ENCODE peak calls at places on chromosomes 13 and 19, in nine cellular contexts. T is breast epithelium; Z is ascending aorta; A is Panc1; M is GM23248; N is GM23338; L is effector memory CD4-positive, alpha-beta T cell; E is body of pancreas; X is H9. H is an unnamed sample. For H3K4me1, the result is how much of the 10 kb centered on the place peaks cover.

GRCh38 chr13:31764556-31764955 is 25.2 kb downstream of the RXFP2 start:
- DNase-seq in M (peak), L (no peak), N (no peak), Z (no peak), X (no peak), A (no peak), T (no peak), E (no peak), H (no peak)

GRCh38 chr19:33446156-33446917 is 72.8 kb downstream of the CEBPG start:
- DNase-seq in Z (no peak), M (peak), T (peak), L (no peak), A (no peak), N (no peak), X (no peak), E (no peak), H (no peak)

GRCh38 chr13:85230754-85231153 is 568.5 kb downstream of the SLITRK6 start:
- DNase-seq in E (no peak), X (no peak), A (no peak), T (no peak), N (no peak), Z (no peak), L (no peak), M (no peak), H (no peak)

GRCh38 chr19:33064778-33065550 is at the start of gene RHPN2:
- DNase-seq in E (peak), Z (no peak), M (peak), N (peak), X (peak), T (peak), L (no peak), A (no peak), H (no peak)

GRCh38 chr19:48913114-48913513 is 13.0 kb downstream of the NUCB1 start:
- DNase-seq in X (no peak), E (no peak), A (no peak), L (peak), T (no peak), N (peak), Z (no peak), M (peak), H (no peak)

GRCh38 chr13:79171131-79172061 is 234.7 kb downstream of the RBM26 start:
- DNase-seq in T (no peak), A (no peak), E (no peak), L (no peak), Z (no peak), N (peak), M (no peak), X (peak), H (no peak)

GRCh38 chr13:25930655-25931054 is 121.2 kb downstream of the SHISA2 start:
- DNase-seq in A (no peak), E (no peak), L (no peak), T (no peak), X (no peak), N (no peak), Z (no peak), M (no peak), H (no peak)

GRCh38 chr13:113138792-113139551 is 16.4 kb downstream of the F10 start:
- DNase-seq in E (peak), A (no peak), N (no peak), X (peak), Z (peak), M (no peak), T (peak), L (no peak), H (no peak)

GRCh38 chr19:21850636-21851255 is 14.8 kb upstream of the ZNF43 start:
- DNase-seq in T (no peak), E (no peak), M (no peak), Z (no peak), N (no peak), L (no peak), A (no peak), X (no peak), H (no peak)

GRCh38 chr19:42468273-42468796 is 25.6 kb upstream of the CXCL17 start:
- DNase-seq in X (no peak), Z (no peak), M (peak), N (no peak), A (no peak), T (no peak), E (no peak), L (no peak), H (no peak)

GRCh38 chr13:79645569-79645968 is 164.6 kb downstream of the NDFIP2 start:
- DNase-seq in X (no peak), E (no peak), Z (no peak), L (no peak), T (no peak), N (no peak), M (no peak), A (no peak), H (no peak)

GRCh38 chr13:32624441-32624840 is 38.2 kb downstream of the PDS5B start:
- DNase-seq in Z (no peak), E (no peak), N (no peak), T (no peak), M (peak), A (no peak), X (no peak), L (no peak), H (no peak)

GRCh38 chr13:51861728-51862300 is at the start of gene CCDC70:
- DNase-seq in A (no peak), L (no peak), T (no peak), E (no peak), M (peak), Z (no peak), N (no peak), X (no peak), H (no peak)

GRCh38 chr13:62092536-62092935 is 676.9 kb upstream of the PCDH20 start:
- DNase-seq in M (no peak), X (no peak), L (no peak), T (no peak), E (no peak), N (no peak), A (no peak), Z (no peak), H (no peak)

GRCh38 chr19:47241919-47242644 is 11.1 kb upstream of the BBC3 start:
- DNase-seq in N (no peak), L (no peak), X (no peak), E (no peak), A (no peak), Z (no peak), M (no peak), T (no peak), H (no peak)

GRCh38 chr19:7874080-7874856 is at the start of gene PRR36:
- DNase-seq in Z (no peak), N (peak), T (peak), L (no peak), E (peak), A (no peak), M (no peak), X (peak), H (no peak)

GRCh38 chr19:50739132-50739746 is 16.1 kb downstream of the CLEC11A start:
- DNase-seq in E (no peak), L (no peak), M (no peak), N (no peak), Z (no peak), T (no peak), X (no peak), A (no peak), H (no peak)

DNA sequence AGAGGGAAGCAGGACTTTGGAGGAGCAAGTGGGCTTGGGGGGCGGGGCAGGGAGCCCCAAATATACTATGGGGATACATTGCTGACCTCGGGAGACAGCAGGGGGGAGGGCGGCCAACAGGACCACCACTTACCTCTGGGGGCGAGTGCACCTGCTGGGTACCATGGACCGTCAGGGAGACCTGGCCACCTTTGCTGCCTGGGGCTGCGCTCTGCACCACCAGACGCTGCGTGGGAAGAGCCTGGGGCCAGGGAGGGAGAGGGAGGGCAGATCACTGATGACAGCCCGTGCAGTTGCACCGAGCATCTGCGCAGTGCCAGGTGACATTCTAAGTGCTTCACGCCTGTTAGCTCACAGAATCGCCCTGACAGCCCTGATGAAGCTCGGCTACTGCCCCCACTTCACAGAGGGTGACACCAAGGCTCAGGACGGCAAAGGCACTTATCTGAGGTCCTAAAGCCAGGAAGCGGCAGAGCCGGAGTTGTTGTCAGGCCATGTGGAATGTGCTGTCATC is 24.1 kb downstream of the RFX1 start:
- DNase-seq in M (no peak), Z (no peak), A (no peak), L (no peak), T (no peak), E (peak), N (no peak), X (no peak), H (no peak)
- H3K4me1 ChIP-seq in M (under half), Z (under half), A (under half), L (half or more), T (under half), E (under half), N (under half), X (under half), H (under half)

DNA sequence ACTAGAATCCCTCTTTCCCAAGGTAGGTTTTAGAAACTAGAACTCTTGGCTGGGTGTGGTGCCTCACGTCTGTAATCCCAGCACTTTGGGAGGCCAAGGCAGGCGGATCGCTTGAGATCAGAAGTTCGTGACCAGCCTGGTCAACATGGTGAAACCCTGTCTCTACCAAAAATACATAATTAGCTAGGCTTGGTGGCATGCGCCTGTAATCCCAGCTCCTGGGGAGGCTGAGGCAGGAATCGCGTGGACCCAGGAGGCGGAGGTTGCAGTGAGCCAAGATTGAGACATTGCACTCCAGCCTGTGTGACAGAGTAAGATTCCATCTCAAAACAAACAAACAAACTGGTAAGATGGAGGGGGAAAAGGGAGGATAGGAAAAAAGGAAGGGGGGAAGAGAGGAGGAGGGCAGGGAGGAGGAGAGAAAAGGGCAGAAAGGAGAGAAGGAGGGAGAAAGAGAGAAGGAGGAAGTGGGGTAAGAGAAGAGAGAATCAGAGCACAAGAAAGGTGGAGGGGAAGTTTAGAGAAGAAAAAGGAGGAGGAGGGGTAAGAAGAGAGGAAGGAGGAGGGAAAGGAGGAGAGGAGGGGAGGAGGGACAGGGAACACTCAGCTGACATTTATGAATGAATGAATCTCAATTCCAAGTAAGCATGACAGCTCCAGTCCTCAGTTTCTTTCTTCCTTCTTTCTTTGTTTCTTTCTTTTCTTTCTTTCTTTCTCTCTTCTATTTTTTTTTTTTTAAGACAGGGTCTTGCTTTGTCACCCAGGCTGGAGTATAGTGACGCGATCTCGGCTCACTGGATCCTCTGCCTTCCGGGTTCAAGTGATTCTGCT is 2.6 kb upstream of the SLC27A1 start:
- DNase-seq in N (no peak), Z (no peak), M (no peak), A (no peak), E (no peak), X (no peak), T (no peak), L (no peak), H (no peak)
- H3K27ac ChIP-seq in N (no peak), Z (peak), M (no peak), A (no peak), E (peak), X (no peak), T (peak), L (no peak), H (no peak)

GRCh38 chr13:108407495-108407894 is 138.0 kb downstream of the TNFSF13B start:
- DNase-seq in M (no peak), E (no peak), Z (no peak), A (no peak), N (no peak), T (no peak), X (no peak), L (no peak), H (no peak)

GRCh38 chr13:108409735-108410134 is 140.2 kb downstream of the TNFSF13B start:
- DNase-seq in M (no peak), T (no peak), A (no peak), Z (no peak), L (no peak), N (no peak), X (no peak), E (no peak), H (no peak)

GRCh38 chr13:108402850-108403249 is 133.3 kb downstream of the TNFSF13B start:
- DNase-seq in X (no peak), Z (no peak), T (no peak), E (no peak), N (peak), A (no peak), L (no peak), M (no peak), H (no peak)

GRCh38 chr13:108408670-108409069 is 139.2 kb downstream of the TNFSF13B start:
- DNase-seq in Z (no peak), L (no peak), X (no peak), M (no peak), N (no peak), A (no peak), T (no peak), E (no peak), H (no peak)
- H3K4me1 ChIP-seq in Z (under half), L (under half), X (under half), M (under half), N (under half), A (under half), T (under half), E (under half), H (under half)

GRCh38 chr19:17242431-17243208 is 3.1 kb downstream of the NR2F6 start:
- DNase-seq in E (no peak), A (no peak), M (no peak), N (no peak), X (no peak), L (no peak), Z (no peak), T (no peak), H (no peak)

GRCh38 chr19:17244618-17245534 is 843 bp downstream of the NR2F6 start:
- DNase-seq in N (peak), Z (no peak), M (peak), X (no peak), L (no peak), A (no peak), E (peak), T (peak), H (no peak)

GRCh38 chr19:17245535-17245984 is at the start of gene NR2F6:
- DNase-seq in A (no peak), L (no peak), M (no peak), X (no peak), T (no peak), Z (no peak), E (no peak), N (no peak), H (no peak)

GRCh38 chr19:17243340-17243853 is 2.3 kb downstream of the NR2F6 start:
- DNase-seq in A (no peak), N (no peak), M (no peak), E (peak), X (no peak), T (no peak), L (no peak), Z (no peak), H (no peak)

DNA sequence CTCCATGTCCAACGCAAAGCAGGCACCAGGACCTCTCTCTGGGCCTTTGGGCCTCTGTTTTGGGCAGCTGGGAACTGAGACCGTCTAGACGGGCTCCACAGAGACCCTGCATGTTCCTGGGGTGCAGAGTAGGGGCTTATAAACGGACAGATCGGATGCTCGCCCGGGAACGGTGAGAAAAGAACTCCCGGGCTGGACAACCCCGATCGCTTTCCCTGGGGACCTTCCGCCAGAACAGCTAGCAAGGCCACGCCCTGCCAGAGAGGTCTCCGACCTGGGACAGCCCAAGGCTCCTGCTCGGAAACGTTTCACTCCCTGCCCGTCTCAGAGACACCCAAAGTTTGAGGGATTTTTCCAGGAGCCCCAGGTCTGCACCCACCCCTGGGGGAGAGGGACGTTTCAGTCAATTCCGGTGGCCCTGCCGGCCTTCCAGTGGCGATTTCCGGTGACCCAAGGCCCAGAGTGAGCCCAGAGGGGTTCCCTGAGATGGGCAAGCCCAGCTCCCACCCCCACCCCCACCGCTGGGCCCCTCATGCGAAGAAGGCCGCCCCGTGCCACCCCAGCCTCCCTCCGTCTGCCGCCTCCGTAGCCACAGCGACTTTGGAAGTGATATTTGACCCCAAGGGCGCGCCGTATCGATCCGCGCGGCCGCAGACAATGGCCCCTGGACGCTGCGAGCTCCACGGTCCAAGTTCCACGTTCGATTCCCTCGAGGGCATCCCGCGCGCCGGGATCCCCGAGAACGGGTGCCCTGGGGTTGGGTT is 1.7 kb downstream of the NR2F6 start:
- DNase-seq in L (no peak), X (peak), N (peak), E (peak), A (no peak), M (peak), Z (peak), T (no peak), H (no peak)
- H3K27ac ChIP-seq in L (no peak), X (no peak), N (peak), E (peak), A (peak), M (peak), Z (peak), T (peak), H (no peak)

DNA sequence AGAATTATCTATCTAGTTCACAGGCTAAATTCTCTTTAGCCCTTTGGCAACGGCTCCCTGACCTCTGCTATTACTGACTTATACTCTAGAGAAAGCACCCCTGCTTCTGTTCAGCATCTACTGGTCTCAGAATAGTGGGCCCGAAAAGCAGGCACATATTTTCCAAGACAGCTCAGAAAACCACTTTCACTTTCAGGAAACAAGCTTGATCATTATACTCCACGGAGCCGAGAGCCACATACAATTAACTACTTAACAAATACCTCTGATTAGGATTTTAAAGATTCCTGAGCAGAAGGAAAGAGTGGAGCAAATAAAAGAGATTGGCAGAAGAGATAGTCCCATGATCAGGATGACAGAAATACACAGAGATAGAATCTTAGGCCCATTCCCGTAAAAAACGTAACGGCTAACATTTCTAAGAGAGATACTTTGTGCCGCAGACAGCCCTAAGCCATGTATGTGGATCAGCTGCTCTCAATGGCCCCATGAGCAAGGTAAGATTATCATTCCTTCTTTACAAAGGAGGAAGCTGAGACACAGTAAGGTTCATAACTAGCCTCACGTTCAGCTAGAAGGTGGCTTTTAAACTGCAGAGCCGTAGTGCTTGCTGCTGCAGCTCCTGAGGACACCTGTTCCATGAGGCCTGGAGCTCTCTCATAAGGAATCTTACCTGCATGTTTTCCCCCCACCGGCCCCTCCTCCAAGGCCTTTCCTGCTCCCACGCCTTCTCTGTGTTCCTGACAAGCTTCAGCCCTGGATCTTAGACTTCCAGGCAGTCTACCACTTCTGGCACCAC is 227.2 kb downstream of the FOXO1 start:
- DNase-seq in Z (no peak), T (no peak), A (no peak), E (peak), X (no peak), M (peak), L (no peak), N (no peak), H (no peak)
- H3K4me1 ChIP-seq in Z (under half), T (under half), A (under half), E (half or more), X (under half), M (under half), L (under half), N (under half), H (under half)

DNA sequence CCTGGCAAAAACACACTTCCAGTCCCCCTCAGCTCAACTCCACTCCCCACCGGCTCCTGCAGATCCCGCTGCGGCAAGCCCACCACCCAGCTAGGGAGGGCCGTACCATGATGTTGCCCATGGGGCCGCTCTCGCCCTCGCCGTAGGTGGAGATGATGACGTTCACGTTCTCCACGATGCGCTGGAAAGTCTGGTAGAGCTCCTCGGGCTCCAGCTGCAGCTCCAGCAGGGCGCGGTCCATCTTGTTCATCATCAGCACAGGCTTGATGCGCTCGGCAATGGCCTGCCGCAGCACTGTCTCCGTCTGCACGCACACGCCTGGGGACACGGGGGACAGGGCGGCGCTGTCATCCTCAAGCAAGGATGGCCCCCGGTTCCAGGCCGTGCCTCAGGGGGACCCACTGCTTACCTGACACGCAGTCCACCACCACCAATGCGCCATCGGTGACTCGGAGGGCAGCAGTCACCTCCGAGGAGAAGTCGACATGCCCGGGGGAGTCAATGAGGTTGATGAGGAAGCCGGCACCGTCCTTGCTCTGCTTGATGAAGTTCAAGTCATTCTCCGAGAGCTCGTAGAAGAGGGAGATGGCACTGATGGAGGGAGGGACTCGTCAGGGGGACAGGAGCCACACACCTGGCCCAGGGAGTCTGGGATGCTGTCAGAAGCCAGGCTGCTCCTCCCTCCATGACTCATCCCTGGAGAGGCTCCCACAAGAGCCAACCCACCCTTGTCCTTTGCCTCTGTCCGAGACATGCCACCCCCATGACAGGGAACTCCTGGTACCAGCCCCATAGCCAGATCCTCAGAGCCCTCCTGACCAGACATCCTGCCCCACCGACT is 2.3 kb downstream of the EEF2 start:
- DNase-seq in M (peak), L (no peak), X (peak), E (no peak), N (no peak), Z (no peak), T (no peak), A (no peak), H (no peak)
- H3K27ac ChIP-seq in M (peak), L (peak), X (no peak), E (peak), N (peak), Z (peak), T (peak), A (peak), H (no peak)

H was measured in iPS DF 6.9.